ENCODE peak calls at places on chromosomes 5 and 9, in nine cellular contexts. M is A549, I is HL-60, S is left ventricle myocardium inferior, D is IMR-90, X is psoas muscle, G is cardiac fibroblast, E is heart right ventricle, Y is K562. T is an unnamed sample.
A peak's percentile ranks its signal among the peaks of the same experiment; 100 is the strongest.

GRCh38 chr5:55603947-55604346 is 69.2 kb upstream of the PLPP1 start:
- DNase-seq in E (no peak), D (peak; percentile 70), Y (no peak), X (no peak), G (peak; percentile 75), I (no peak), M (no peak), S (no peak), T (no peak)

GRCh38 chr5:57738306-57738705 is 255.7 kb upstream of the ACTBL2 start:
- DNase-seq in D (no peak), I (no peak), M (no peak), X (no peak), Y (no peak), S (no peak), G (no peak), E (no peak), T (no peak)

GRCh38 chr5:86465052-86465838 is 152.5 kb upstream of the COX7C start:
- DNase-seq in M (no peak), G (no peak), E (no peak), S (no peak), X (no peak), D (no peak), Y (no peak), I (no peak), T (no peak)

GRCh38 chr5:93580387-93581100 is 475 bp downstream of the NR2F1-AS1 start:
- DNase-seq in X (no peak), G (peak; percentile 60), E (no peak), D (peak; percentile 63), S (no peak), Y (no peak), I (no peak), M (no peak), T (peak; percentile 73)

GRCh38 chr9:129910628-129911567 is 75.6 kb downstream of the USP20 start:
- DNase-seq in S (no peak), D (peak; percentile 100), I (peak; percentile 51), G (peak; percentile 100), Y (peak; percentile 80), M (peak; percentile 60), X (no peak), E (no peak), T (no peak)

GRCh38 chr9:69141851-69142250 is 32.2 kb upstream of the TJP2 start:
- DNase-seq in S (no peak), I (no peak), G (no peak), M (no peak), X (no peak), Y (no peak), E (no peak), D (no peak), T (no peak)

GRCh38 chr9:90098456-90098855 is 493.6 kb downstream of the GADD45G start:
- DNase-seq in M (no peak), Y (no peak), G (no peak), E (no peak), I (no peak), X (no peak), S (no peak), D (no peak), T (no peak)

GRCh38 chr9:107388890-107389289 is 100.7 kb downstream of the KLF4 start:
- DNase-seq in D (no peak), G (peak; percentile 3), M (no peak), X (no peak), S (peak; percentile 27), Y (no peak), E (peak; percentile 18), I (no peak), T (peak; percentile 79)

GRCh38 chr9:37935106-37935505 is 31.2 kb upstream of the SLC25A51 start:
- DNase-seq in X (no peak), D (no peak), G (no peak), M (no peak), S (no peak), I (no peak), E (no peak), Y (no peak), T (no peak)

GRCh38 chr5:100762163-100762562 is 140.9 kb downstream of the ST8SIA4 start:
- DNase-seq in S (no peak), E (no peak), D (peak; percentile 69), G (peak; percentile 62), I (no peak), X (no peak), Y (no peak), M (no peak), T (no peak)

GRCh38 chr9:36914212-36914577 is 119.9 kb downstream of the PAX5 start:
- DNase-seq in D (no peak), X (no peak), I (no peak), M (no peak), E (no peak), S (no peak), Y (no peak), G (no peak), T (no peak)

GRCh38 chr5:58918015-58918729 is 335.3 kb downstream of the RAB3C start:
- DNase-seq in I (no peak), G (no peak), D (no peak), E (no peak), M (no peak), S (no peak), X (no peak), Y (no peak), T (no peak)

GRCh38 chr5:88806338-88806737 is 76.6 kb downstream of the MEF2C start:
- DNase-seq in M (no peak), D (no peak), E (no peak), G (no peak), I (no peak), X (no peak), S (no peak), Y (no peak), T (no peak)

GRCh38 chr5:135034186-135034962 is at the start of gene PITX1:
- DNase-seq in I (no peak), M (peak; percentile 80), S (no peak), X (peak; percentile 66), D (peak; percentile 69), Y (peak; percentile 93), G (peak; percentile 20), E (no peak), T (no peak)

GRCh38 chr9:86175743-86176456 is 76.5 kb upstream of the GOLM1 start:
- DNase-seq in D (no peak), E (no peak), I (no peak), X (no peak), S (no peak), G (no peak), Y (no peak), M (no peak), T (no peak)

GRCh38 chr9:125888220-125888619 is 141.0 kb downstream of the PBX3 start:
- DNase-seq in E (no peak), Y (no peak), X (no peak), S (no peak), G (peak; percentile 22), I (no peak), D (peak; percentile 56), M (no peak), T (no peak)

GRCh38 chr9:129836342-129837007 is 1.2 kb downstream of the USP20 start:
- DNase-seq in I (no peak), M (peak; percentile 14), D (no peak), X (no peak), E (no peak), S (no peak), Y (peak; percentile 43), G (no peak), T (no peak)

GRCh38 chr9:97502222-97502983 is 937 bp downstream of the TMOD1 start:
- DNase-seq in G (no peak), I (no peak), D (no peak), X (peak; percentile 51), E (peak; percentile 36), M (no peak), S (peak; percentile 36), Y (peak; percentile 32), T (no peak)

GRCh38 chr5:1294839-1295649 is at the start of gene TERT:
- DNase-seq in M (peak; percentile 48), I (peak; percentile 63), X (no peak), D (no peak), S (no peak), E (no peak), Y (peak; percentile 89), G (no peak), T (peak; percentile 53)

GRCh38 chr5:1295650-1296037 is 776 bp upstream of the TERT start:
- DNase-seq in M (no peak), G (no peak), I (no peak), X (no peak), S (peak; percentile 11), D (no peak), E (no peak), Y (no peak), T (peak; percentile 60)

GRCh38 chr5:1293416-1293996 is 1.4 kb downstream of the TERT start:
- DNase-seq in S (no peak), M (no peak), X (no peak), I (no peak), Y (no peak), G (no peak), E (no peak), D (no peak), T (no peak)

GRCh38 chr5:1292846-1293415 is 1.9 kb downstream of the TERT start:
- DNase-seq in S (no peak), M (no peak), D (no peak), E (no peak), Y (no peak), G (no peak), I (no peak), X (no peak), T (peak; percentile 46)

GRCh38 chr5:1293997-1294838 is 650 bp downstream of the TERT start:
- DNase-seq in S (no peak), E (no peak), X (no peak), G (no peak), D (no peak), I (no peak), M (no peak), Y (peak; percentile 51), T (peak; percentile 54)
- H3K4me3 ChIP-seq in S (peak overlapping the region; percentile 14), E (no peak overlapping the region), X (no peak overlapping the region), G (no peak overlapping the region), D (no peak overlapping the region), I (peak overlapping the region; percentile 36), M (peak overlapping the region; percentile 73), Y (peak overlapping the region; percentile 28), T (no peak overlapping the region)

GRCh38 chr5:176887252-176887849 is 11.8 kb downstream of the HK3 start:
- DNase-seq in S (no peak), E (no peak), M (no peak), Y (no peak), G (no peak), D (no peak), I (no peak), X (no peak), T (peak; percentile 48)
- TF ChIP-seq CTCF in S (no peak), E (no peak), M (no peak), Y (peak; percentile 40), G (no peak), D (no peak), I (no peak), X (no peak), T (no peak)

DNA sequence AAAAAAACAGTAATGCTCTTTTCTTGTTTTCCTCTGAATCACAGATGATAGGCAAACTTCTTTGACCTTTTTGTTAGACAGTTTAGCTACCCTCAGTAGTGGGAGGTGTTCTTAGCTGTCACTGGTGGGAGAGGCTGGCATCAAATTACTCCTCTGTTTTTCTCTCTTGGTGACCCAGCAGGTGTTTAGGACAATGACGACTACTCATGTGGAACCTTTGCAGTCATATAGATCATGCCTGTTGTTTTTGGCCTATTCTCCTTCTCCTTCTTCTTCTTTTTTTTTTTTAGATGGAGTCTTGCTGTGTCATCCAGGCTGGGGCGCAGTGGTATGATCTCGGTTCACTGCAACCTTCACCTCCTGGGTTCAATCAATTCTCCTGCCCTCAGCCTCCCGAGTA is 15.4 kb upstream of the NPR2 start:
- DNase-seq in M (no peak), I (no peak), Y (no peak), E (no peak), X (no peak), D (no peak), G (no peak), S (no peak), T (no peak)
- H3K4me3 ChIP-seq in M (no peak overlapping the region), I (no peak overlapping the region), Y (no peak overlapping the region), E (no peak overlapping the region), X (no peak overlapping the region), D (no peak overlapping the region), G (no peak overlapping the region), S (no peak overlapping the region), T (no peak overlapping the region)

GRCh38 chr5:73312146-73312871 is 136.3 kb downstream of the FOXD1 start:
- DNase-seq in E (no peak), M (no peak), D (peak; percentile 96), G (peak; percentile 80), X (no peak), I (no peak), S (no peak), Y (no peak), T (no peak)
- TF ChIP-seq CTCF in E (peak; percentile 16), M (no peak), D (peak; percentile 75), G (peak; percentile 28), X (no peak), I (no peak), S (no peak), Y (peak; percentile 83), T (no peak)

T was measured in sigmoid colon.